ENCODE peak calls at places on chromosomes 2 and 18, in seven cellular contexts. N is spleen, T is LoVo, U is cardiac fibroblast, B is cardiac muscle cell, J is AML-193, K is B cell. L is an unnamed sample.

GRCh38 chr2:206962966-206963365 is 23.6 kb downstream of the CPO start:
- DNase-seq in J (no peak), B (no peak), T (no peak), N (no peak), U (no peak), K (no peak), L (no peak)

GRCh38 chr2:46521215-46521683 is 41.9 kb downstream of the TMEM247 start:
- DNase-seq in B (no peak), T (no peak), N (no peak), K (peak; percentile 32), J (no peak), U (peak; percentile 98), L (no peak)

GRCh38 chr18:21141678-21142422 is 30.2 kb upstream of the ROCK1 start:
- DNase-seq in N (no peak), T (no peak), B (peak; percentile 17), U (peak; percentile 33), J (no peak), K (no peak), L (no peak)

GRCh38 chr2:240958366-240959213 is 39.8 kb upstream of the SNED1 start:
- DNase-seq in U (no peak), T (no peak), J (no peak), B (no peak), N (peak; percentile 69), K (no peak), L (no peak)

GRCh38 chr2:181038796-181039195 is 58.4 kb downstream of the UBE2E3 start:
- DNase-seq in K (no peak), U (no peak), N (no peak), B (no peak), J (no peak), T (no peak), L (no peak)

GRCh38 chr18:24271381-24272331 is 126.0 kb downstream of the OSBPL1A start:
- DNase-seq in K (peak; percentile 32), J (no peak), N (peak; percentile 91), T (peak; percentile 77), B (peak; percentile 84), U (peak; percentile 82), L (peak; percentile 91)

GRCh38 chr2:230865766-230866703 is 1.3 kb downstream of the ITM2C start:
- DNase-seq in B (peak; percentile 65), J (peak; percentile 3), N (peak; percentile 85), T (peak; percentile 81), U (peak; percentile 35), K (peak; percentile 44), L (no peak)

GRCh38 chr2:52356560-52356959 is 1324.6 kb upstream of the NRXN1 start:
- DNase-seq in U (no peak), N (no peak), J (no peak), T (no peak), B (no peak), K (no peak), L (no peak)

GRCh38 chr2:60549250-60550150 is 4.0 kb downstream of the BCL11A start:
- DNase-seq in K (peak; percentile 60), N (peak; percentile 90), U (no peak), T (no peak), B (peak; percentile 69), J (no peak), L (no peak)